ENCODE peak calls at places on chromosomes 1 and 21, in ten cellular contexts. One of them, this sample, is unnamed.

GRCh38 chr1:67019600-67020136 is 34.3 kb downstream of the SLC35D1 start:
- DNase-seq in neural progenitor cell: no peak
- DNase-seq in AG04450: no peak
- DNase-seq in Karpas-422: no peak
- DNase-seq in pancreas: no peak
- DNase-seq in tibial artery: no peak
- DNase-seq in uterus: peak
- DNase-seq in mesendoderm: peak
- DNase-seq in endodermal cell: no peak
- DNase-seq in lung: no peak
- DNase-seq in this sample: no peak

GRCh38 chr1:1240822-1241587 is 5.5 kb downstream of the C1QTNF12 start:
- DNase-seq in Karpas-422: no peak
- DNase-seq in tibial artery: no peak
- DNase-seq in mesendoderm: no peak
- DNase-seq in lung: no peak
- DNase-seq in AG04450: no peak
- DNase-seq in pancreas: no peak
- DNase-seq in endodermal cell: no peak
- DNase-seq in neural progenitor cell: no peak
- DNase-seq in uterus: no peak
- DNase-seq in this sample: no peak

GRCh38 chr1:81298321-81298720 is 502.4 kb upstream of the ADGRL2 start:
- DNase-seq in Karpas-422: no peak
- DNase-seq in pancreas: no peak
- DNase-seq in AG04450: no peak
- DNase-seq in neural progenitor cell: no peak
- DNase-seq in tibial artery: no peak
- DNase-seq in endodermal cell: no peak
- DNase-seq in mesendoderm: no peak
- DNase-seq in lung: no peak
- DNase-seq in uterus: no peak
- DNase-seq in this sample: no peak

GRCh38 chr1:35773711-35774110 is 3.9 kb upstream of the CLSPN start:
- DNase-seq in endodermal cell: no peak
- DNase-seq in tibial artery: no peak
- DNase-seq in uterus: no peak
- DNase-seq in AG04450: no peak
- DNase-seq in lung: no peak
- DNase-seq in pancreas: no peak
- DNase-seq in Karpas-422: no peak
- DNase-seq in mesendoderm: no peak
- DNase-seq in neural progenitor cell: no peak
- DNase-seq in this sample: no peak

GRCh38 chr1:211714154-211714553 is 38.7 kb upstream of the NEK2 start:
- DNase-seq in endodermal cell: no peak
- DNase-seq in tibial artery: no peak
- DNase-seq in neural progenitor cell: no peak
- DNase-seq in mesendoderm: no peak
- DNase-seq in Karpas-422: no peak
- DNase-seq in pancreas: no peak
- DNase-seq in AG04450: no peak
- DNase-seq in uterus: no peak
- DNase-seq in lung: no peak
- DNase-seq in this sample: no peak

GRCh38 chr1:228317891-228318810 is 88.5 kb downstream of the TRIM11 start:
- DNase-seq in neural progenitor cell: no peak
- DNase-seq in AG04450: no peak
- DNase-seq in mesendoderm: no peak
- DNase-seq in Karpas-422: no peak
- DNase-seq in uterus: no peak
- DNase-seq in lung: no peak
- DNase-seq in pancreas: peak
- DNase-seq in endodermal cell: no peak
- DNase-seq in tibial artery: no peak
- DNase-seq in this sample: no peak

GRCh38 chr1:145891587-145892485 is 6.2 kb upstream of the ANKRD35 start:
- DNase-seq in Karpas-422: peak
- DNase-seq in pancreas: peak
- DNase-seq in uterus: peak
- DNase-seq in mesendoderm: peak
- DNase-seq in AG04450: peak
- DNase-seq in tibial artery: peak
- DNase-seq in endodermal cell: peak
- DNase-seq in lung: peak
- DNase-seq in neural progenitor cell: peak
- DNase-seq in this sample: peak

GRCh38 chr1:171730052-171730451 is 11.8 kb downstream of the VAMP4 start:
- DNase-seq in AG04450: no peak
- DNase-seq in pancreas: no peak
- DNase-seq in endodermal cell: no peak
- DNase-seq in mesendoderm: no peak
- DNase-seq in uterus: no peak
- DNase-seq in lung: no peak
- DNase-seq in neural progenitor cell: no peak
- DNase-seq in tibial artery: no peak
- DNase-seq in Karpas-422: no peak
- DNase-seq in this sample: no peak

GRCh38 chr1:212621043-212621829 is 12.7 kb downstream of the ATF3 start:
- DNase-seq in uterus: no peak
- DNase-seq in pancreas: no peak
- DNase-seq in tibial artery: no peak
- DNase-seq in endodermal cell: no peak
- DNase-seq in Karpas-422: no peak
- DNase-seq in mesendoderm: no peak
- DNase-seq in neural progenitor cell: peak
- DNase-seq in AG04450: no peak
- DNase-seq in lung: no peak
- DNase-seq in this sample: no peak

GRCh38 chr1:234713859-234714258 is 103.9 kb upstream of the IRF2BP2 start:
- DNase-seq in lung: no peak
- DNase-seq in tibial artery: no peak
- DNase-seq in Karpas-422: no peak
- DNase-seq in mesendoderm: no peak
- DNase-seq in neural progenitor cell: no peak
- DNase-seq in AG04450: no peak
- DNase-seq in uterus: no peak
- DNase-seq in pancreas: no peak
- DNase-seq in endodermal cell: no peak
- DNase-seq in this sample: no peak
- H3K27ac ChIP-seq in lung: no peak
- H3K27ac ChIP-seq in tibial artery: no peak
- H3K27ac ChIP-seq in Karpas-422: no peak
- H3K27ac ChIP-seq in mesendoderm: no peak
- H3K27ac ChIP-seq in neural progenitor cell: no peak
- H3K27ac ChIP-seq in AG04450: no peak
- H3K27ac ChIP-seq in uterus: no peak
- H3K27ac ChIP-seq in pancreas: no peak
- H3K27ac ChIP-seq in endodermal cell: no peak
- H3K27ac ChIP-seq in this sample: no peak

GRCh38 chr1:101239095-101240040 is 2.5 kb downstream of the S1PR1 start:
- DNase-seq in Karpas-422: no peak
- DNase-seq in neural progenitor cell: no peak
- DNase-seq in uterus: no peak
- DNase-seq in endodermal cell: no peak
- DNase-seq in tibial artery: no peak
- DNase-seq in pancreas: no peak
- DNase-seq in AG04450: no peak
- DNase-seq in lung: no peak
- DNase-seq in mesendoderm: no peak
- DNase-seq in this sample: no peak
- H3K4me3 ChIP-seq in Karpas-422: no peak
- H3K4me3 ChIP-seq in neural progenitor cell: no peak
- H3K4me3 ChIP-seq in uterus: peak
- H3K4me3 ChIP-seq in endodermal cell: no peak
- H3K4me3 ChIP-seq in tibial artery: peak
- H3K4me3 ChIP-seq in pancreas: no peak
- H3K4me3 ChIP-seq in AG04450: no peak
- H3K4me3 ChIP-seq in lung: peak
- H3K4me3 ChIP-seq in mesendoderm: no peak
- H3K4me3 ChIP-seq in this sample: no peak

GRCh38 chr21:25607151-25607811 is at the start of gene MRPL39:
- DNase-seq in endodermal cell: peak
- DNase-seq in pancreas: peak
- DNase-seq in AG04450: peak
- DNase-seq in uterus: peak
- DNase-seq in lung: peak
- DNase-seq in tibial artery: peak
- DNase-seq in Karpas-422: peak
- DNase-seq in mesendoderm: peak
- DNase-seq in neural progenitor cell: peak
- DNase-seq in this sample: peak

DNA sequence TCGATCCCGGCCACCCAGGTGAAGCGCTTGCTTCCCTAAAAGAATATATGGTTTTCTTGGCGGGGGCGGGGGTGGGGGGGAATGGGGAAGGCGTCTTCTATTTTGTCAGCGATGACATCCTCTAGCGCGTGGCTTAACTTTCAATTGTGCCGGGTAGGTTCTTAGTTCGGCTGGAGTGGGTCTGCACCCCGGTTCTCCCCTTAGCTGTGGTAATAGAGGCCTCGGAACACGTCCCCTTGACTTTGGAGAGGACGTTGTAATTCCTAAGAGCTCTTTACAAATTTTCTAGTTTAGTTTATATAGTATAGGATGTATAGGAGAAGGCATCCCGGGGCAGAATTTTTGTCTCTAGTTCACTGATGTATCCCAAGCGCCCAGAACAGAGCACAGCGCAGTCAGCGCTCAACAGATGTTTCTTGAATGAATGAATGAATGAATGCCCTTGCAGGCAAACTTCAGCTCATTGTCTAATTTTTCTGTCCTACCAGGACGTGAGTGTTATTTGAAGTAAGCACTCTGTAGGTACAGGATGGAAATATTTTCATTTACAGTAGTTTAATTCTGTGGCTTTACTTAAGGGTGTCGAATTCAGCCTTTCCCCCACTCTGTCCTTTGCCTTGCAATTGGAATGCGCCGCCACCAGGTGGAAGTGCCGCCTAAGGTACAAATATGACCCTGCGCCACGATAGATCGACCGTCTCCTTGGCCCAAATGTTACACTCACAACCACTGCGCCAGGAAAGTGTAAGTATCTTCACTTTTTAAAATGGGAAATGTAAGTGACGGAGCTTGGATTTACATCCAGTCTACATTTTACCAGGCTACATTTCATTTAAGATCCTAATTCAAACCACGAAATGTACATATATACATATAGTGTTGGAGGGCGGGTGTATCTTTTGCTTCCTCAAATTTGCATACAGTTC is 794 bp upstream of the MRPL39 start:
- DNase-seq in mesendoderm: peak
- DNase-seq in Karpas-422: peak
- DNase-seq in lung: peak
- DNase-seq in uterus: peak
- DNase-seq in AG04450: peak
- DNase-seq in pancreas: peak
- DNase-seq in neural progenitor cell: peak
- DNase-seq in tibial artery: peak
- DNase-seq in endodermal cell: peak
- DNase-seq in this sample: peak
- H3K27ac ChIP-seq in mesendoderm: no peak
- H3K27ac ChIP-seq in Karpas-422: no peak
- H3K27ac ChIP-seq in lung: peak
- H3K27ac ChIP-seq in uterus: peak
- H3K27ac ChIP-seq in AG04450: no peak
- H3K27ac ChIP-seq in pancreas: peak
- H3K27ac ChIP-seq in neural progenitor cell: no peak
- H3K27ac ChIP-seq in tibial artery: peak
- H3K27ac ChIP-seq in endodermal cell: no peak
- H3K27ac ChIP-seq in this sample: peak

GRCh38 chr1:27342778-27343638 is 1.2 kb downstream of the SYTL1 start:
- DNase-seq in endodermal cell: peak
- DNase-seq in mesendoderm: no peak
- DNase-seq in uterus: no peak
- DNase-seq in tibial artery: no peak
- DNase-seq in AG04450: no peak
- DNase-seq in lung: peak
- DNase-seq in pancreas: peak
- DNase-seq in neural progenitor cell: peak
- DNase-seq in Karpas-422: peak
- DNase-seq in this sample: peak
- H3K4me3 ChIP-seq in endodermal cell: no peak
- H3K4me3 ChIP-seq in mesendoderm: no peak
- H3K4me3 ChIP-seq in uterus: no peak
- H3K4me3 ChIP-seq in tibial artery: no peak
- H3K4me3 ChIP-seq in AG04450: no peak
- H3K4me3 ChIP-seq in lung: peak
- H3K4me3 ChIP-seq in pancreas: peak
- H3K4me3 ChIP-seq in neural progenitor cell: no peak
- H3K4me3 ChIP-seq in Karpas-422: peak
- H3K4me3 ChIP-seq in this sample: peak

GRCh38 chr1:187893471-187893870 is 1064.7 kb downstream of the PLA2G4A start:
- DNase-seq in uterus: no peak
- DNase-seq in lung: no peak
- DNase-seq in endodermal cell: no peak
- DNase-seq in neural progenitor cell: no peak
- DNase-seq in pancreas: no peak
- DNase-seq in mesendoderm: peak
- DNase-seq in Karpas-422: no peak
- DNase-seq in tibial artery: no peak
- DNase-seq in AG04450: no peak
- DNase-seq in this sample: no peak

GRCh38 chr1:187891993-187892392 is 1063.2 kb downstream of the PLA2G4A start:
- DNase-seq in endodermal cell: no peak
- DNase-seq in mesendoderm: peak
- DNase-seq in lung: no peak
- DNase-seq in neural progenitor cell: peak
- DNase-seq in AG04450: no peak
- DNase-seq in uterus: no peak
- DNase-seq in Karpas-422: no peak
- DNase-seq in pancreas: no peak
- DNase-seq in tibial artery: no peak
- DNase-seq in this sample: no peak

GRCh38 chr1:187894349-187894748 is 1065.6 kb downstream of the PLA2G4A start:
- DNase-seq in mesendoderm: no peak
- DNase-seq in pancreas: no peak
- DNase-seq in endodermal cell: no peak
- DNase-seq in uterus: no peak
- DNase-seq in neural progenitor cell: no peak
- DNase-seq in Karpas-422: no peak
- DNase-seq in AG04450: no peak
- DNase-seq in lung: no peak
- DNase-seq in tibial artery: no peak
- DNase-seq in this sample: no peak

DNA sequence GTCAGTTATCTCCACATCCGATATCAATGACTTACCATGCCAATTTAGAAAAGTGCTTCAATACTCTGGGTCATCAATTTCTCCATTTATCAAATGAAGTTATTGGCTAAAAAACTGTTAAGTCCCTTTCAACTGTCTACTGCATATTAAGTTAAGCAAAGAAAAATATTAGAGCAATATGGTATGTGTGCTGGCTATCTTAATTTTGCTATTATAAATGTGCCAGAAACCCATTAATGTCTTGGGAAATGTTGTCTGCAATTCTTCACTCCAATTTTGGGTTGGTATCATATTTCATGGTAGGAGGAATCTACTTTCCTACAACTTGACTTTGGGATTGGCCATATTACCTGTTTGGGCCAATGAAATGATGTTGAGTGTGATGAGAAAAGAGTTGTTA is 1063.9 kb downstream of the PLA2G4A start:
- DNase-seq in lung: no peak
- DNase-seq in uterus: no peak
- DNase-seq in Karpas-422: no peak
- DNase-seq in neural progenitor cell: no peak
- DNase-seq in endodermal cell: no peak
- DNase-seq in tibial artery: no peak
- DNase-seq in mesendoderm: no peak
- DNase-seq in AG04450: no peak
- DNase-seq in pancreas: no peak
- DNase-seq in this sample: no peak
- H3K27ac ChIP-seq in lung: no peak
- H3K27ac ChIP-seq in uterus: no peak
- H3K27ac ChIP-seq in Karpas-422: no peak
- H3K27ac ChIP-seq in neural progenitor cell: no peak
- H3K27ac ChIP-seq in endodermal cell: no peak
- H3K27ac ChIP-seq in tibial artery: no peak
- H3K27ac ChIP-seq in mesendoderm: no peak
- H3K27ac ChIP-seq in AG04450: no peak
- H3K27ac ChIP-seq in pancreas: no peak
- H3K27ac ChIP-seq in this sample: no peak